ENCODE peak calls at places on chromosomes 6 and 20, in nine cellular contexts. V is A549, F is ovary, W is transverse colon, P is GM12878, C is SK-N-SH, L is H1, S is stomach, Z is HepG2. Y is an unnamed sample.

GRCh38 chr6:16630035-16630643 is 131.1 kb downstream of the ATXN1 start:
- DNase-seq in S (no peak), Z (no peak), V (no peak), L (no peak), P (no peak), W (no peak), C (no peak), F (no peak), Y (no peak)

GRCh38 chr6:84645000-84645399 is 119.4 kb downstream of the TBX18 start:
- DNase-seq in W (no peak), L (no peak), V (peak; percentile 6), F (no peak), P (no peak), Z (no peak), S (no peak), C (no peak), Y (no peak)

GRCh38 chr20:58711266-58712051 is 18.9 kb downstream of the NPEPL1 start:
- DNase-seq in W (peak; percentile 4), Z (no peak), F (no peak), P (no peak), L (peak; percentile 40), V (no peak), S (peak; percentile 16), C (peak; percentile 16), Y (peak; percentile 55)

GRCh38 chr6:12060780-12061619 is 48.9 kb downstream of the HIVEP1 start:
- DNase-seq in C (no peak), F (no peak), Z (no peak), V (peak; percentile 28), P (peak; percentile 87), L (no peak), W (peak; percentile 82), S (peak; percentile 64), Y (peak; percentile 79)

GRCh38 chr20:53707341-53708102 is 113.9 kb upstream of the ZNF217 start:
- DNase-seq in V (no peak), P (peak; percentile 72), C (no peak), W (no peak), Z (no peak), L (no peak), S (no peak), F (no peak), Y (no peak)

GRCh38 chr20:36472656-36473071 is 68.7 kb upstream of the MYL9 start:
- DNase-seq in Z (no peak), P (no peak), S (peak; percentile 54), V (peak; percentile 65), F (peak; percentile 45), C (no peak), W (peak; percentile 82), L (peak; percentile 73), Y (peak; percentile 83)

GRCh38 chr20:19265646-19266374 is 53.4 kb downstream of the SLC24A3 start:
- DNase-seq in P (no peak), C (peak; percentile 9), F (no peak), W (no peak), S (no peak), Z (peak; percentile 10), L (peak; percentile 81), V (no peak), Y (no peak)

GRCh38 chr20:39245685-39246311 is 283.7 kb downstream of the DHX35 start:
- DNase-seq in W (no peak), S (no peak), V (no peak), Z (no peak), P (no peak), L (no peak), C (no peak), F (no peak), Y (no peak)

GRCh38 chr20:63826753-63827152 is 4.3 kb downstream of the ZBTB46 start:
- DNase-seq in Z (no peak), L (no peak), S (no peak), W (no peak), V (no peak), P (no peak), F (peak; percentile 36), C (no peak), Y (no peak)

GRCh38 chr6:8736046-8736877 is 300.9 kb upstream of the SLC35B3 start:
- DNase-seq in W (no peak), Z (no peak), P (no peak), F (no peak), L (no peak), C (no peak), V (no peak), S (no peak), Y (peak; percentile 52)

GRCh38 chr6:137424243-137424642 is 70.0 kb downstream of the OLIG3 start:
- DNase-seq in V (no peak), Z (no peak), F (no peak), L (no peak), C (no peak), S (no peak), P (no peak), W (no peak), Y (no peak)

GRCh38 chr6:138240476-138241245 is 22.4 kb upstream of the PBOV1 start:
- DNase-seq in W (no peak), F (no peak), L (no peak), C (no peak), S (no peak), V (no peak), P (no peak), Z (no peak), Y (no peak)

GRCh38 chr6:53410508-53411258 is 61.9 kb upstream of the ELOVL5 start:
- DNase-seq in W (peak; percentile 29), V (peak; percentile 28), C (peak; percentile 49), F (peak; percentile 13), S (peak; percentile 33), L (no peak), P (peak; percentile 37), Z (peak; percentile 56), Y (no peak)

DNA sequence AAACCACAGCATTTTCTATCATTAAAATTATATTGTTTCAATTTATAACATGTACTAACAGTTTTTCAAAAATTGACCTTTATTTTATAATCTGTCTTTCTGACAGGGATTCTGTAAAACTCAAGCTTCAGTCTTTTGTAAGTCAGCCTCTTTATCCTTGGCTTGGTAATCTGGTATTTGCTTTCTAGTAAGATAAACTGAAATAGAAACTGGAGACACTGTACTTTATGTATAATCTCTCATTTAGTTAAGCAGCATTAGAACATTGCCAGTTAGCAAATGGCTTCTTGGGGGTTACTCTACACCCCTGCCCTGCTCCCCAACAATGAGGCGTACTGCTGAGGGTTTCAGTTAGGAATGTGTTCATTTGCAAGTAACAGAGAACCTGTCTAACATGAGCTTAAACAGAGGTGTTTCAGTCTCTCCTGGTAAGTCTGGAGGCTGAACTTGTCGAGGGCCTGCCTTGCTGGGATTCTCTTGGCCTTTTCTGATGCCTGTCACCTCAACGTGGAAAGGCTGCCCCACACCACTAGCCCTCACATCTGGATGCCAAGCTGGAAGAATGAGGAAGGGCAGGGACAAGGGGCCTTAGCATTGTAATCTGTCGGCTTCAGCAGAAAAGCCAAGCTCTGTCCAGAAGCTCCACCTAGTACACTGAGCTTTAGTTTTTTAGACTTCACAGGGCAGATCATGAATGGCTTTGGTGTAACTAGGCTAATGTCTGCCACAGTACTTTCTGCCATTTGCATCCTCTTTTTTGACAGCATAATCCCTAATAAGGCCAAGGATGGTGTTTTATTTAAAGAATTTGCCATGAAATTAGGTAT is 34.8 kb downstream of the SH3BGRL2 start:
- DNase-seq in P (no peak), V (no peak), Z (no peak), S (no peak), C (no peak), L (no peak), F (no peak), W (no peak), Y (no peak)
- TF ChIP-seq EP300 in P (no peak), V (no peak), Z (no peak), S (no peak), C (no peak), L (no peak), F (no peak), W (no peak), Y (no peak)

GRCh38 chr20:12700701-12701100 is 308.1 kb upstream of the SPTLC3 start:
- DNase-seq in V (no peak), Z (no peak), S (no peak), W (no peak), F (no peak), C (no peak), P (no peak), L (no peak), Y (no peak)

GRCh38 chr20:12698817-12699216 is 310.0 kb upstream of the SPTLC3 start:
- DNase-seq in L (no peak), W (no peak), S (no peak), C (peak; percentile 2), P (no peak), Z (no peak), V (no peak), F (no peak), Y (no peak)

GRCh38 chr20:12699374-12700228 is 309.2 kb upstream of the SPTLC3 start:
- DNase-seq in Z (no peak), P (no peak), V (no peak), C (no peak), F (no peak), S (no peak), W (no peak), L (no peak), Y (no peak)

GRCh38 chr20:12695937-12696336 is 312.8 kb upstream of the SPTLC3 start:
- DNase-seq in F (no peak), Z (no peak), L (no peak), P (no peak), S (no peak), C (no peak), V (no peak), W (no peak), Y (no peak)
- TF ChIP-seq CTCF in F (no peak), Z (no peak), L (peak; percentile 24), P (no peak), S (no peak), C (no peak), V (no peak), W (no peak), Y (no peak)

GRCh38 chr6:100186552-100186951 is 192.5 kb upstream of the MCHR2 start:
- DNase-seq in L (no peak), Z (no peak), S (no peak), C (no peak), W (no peak), P (no peak), V (no peak), F (no peak), Y (no peak)

GRCh38 chr6:100185615-100186014 is 191.6 kb upstream of the MCHR2 start:
- DNase-seq in Z (no peak), C (no peak), P (no peak), F (no peak), V (no peak), W (no peak), L (no peak), S (no peak), Y (no peak)

GRCh38 chr6:100188754-100189153 is 194.7 kb upstream of the MCHR2 start:
- DNase-seq in L (no peak), F (no peak), S (no peak), W (no peak), V (no peak), P (no peak), C (no peak), Z (no peak), Y (no peak)

GRCh38 chr6:100181309-100181708 is 187.3 kb upstream of the MCHR2 start:
- DNase-seq in Z (no peak), F (no peak), V (no peak), C (no peak), S (no peak), P (no peak), W (no peak), L (no peak), Y (no peak)

GRCh38 chr6:100184473-100184872 is 190.4 kb upstream of the MCHR2 start:
- DNase-seq in L (no peak), F (no peak), W (no peak), P (no peak), V (no peak), C (no peak), Z (no peak), S (no peak), Y (no peak)
- TF ChIP-seq EP300 in L (no peak), F (no peak), W (no peak), P (no peak), V (no peak), C (no peak), Z (no peak), S (no peak), Y (no peak)

GRCh38 chr20:48421547-48421946 is 406.3 kb downstream of the PREX1 start:
- DNase-seq in Z (no peak), F (no peak), W (no peak), S (no peak), P (no peak), C (no peak), L (no peak), V (no peak), Y (no peak)
- TF ChIP-seq CTCF in Z (peak; percentile 41), F (no peak), W (no peak), S (no peak), P (no peak), C (no peak), L (no peak), V (peak; percentile 19), Y (no peak)